ENCODE peak calls at places on chromosomes 7 and 10, in seven cellular contexts. Q is posterior vena cava; Y is IMR-90; T is activated CD8-positive, alpha-beta memory T cell treated with anti-CD3 and anti-CD28 coated beads for 4 hours; H is smooth muscle cell of the brain vasculature; W is glomerular endothelial cell; K is NT2/D1. C is an unnamed sample.

GRCh38 chr7:142120474-142121000 is 9.0 kb downstream of the MGAM2 start:
- DNase-seq in T (no peak), Y (no peak), K (no peak), H (no peak), W (no peak), Q (no peak), C (no peak)

GRCh38 chr7:32075612-32076011 is 5.4 kb upstream of the PDE1C start:
- DNase-seq in Y (no peak), H (no peak), Q (no peak), K (no peak), W (no peak), T (no peak), C (no peak)

GRCh38 chr10:132657737-132658136 is 120.2 kb downstream of the INPP5A start:
- DNase-seq in H (no peak), Y (no peak), T (no peak), Q (peak), W (no peak), K (no peak), C (no peak)

GRCh38 chr7:144641389-144642044 is 194.3 kb downstream of the TPK1 start:
- DNase-seq in T (no peak), Q (no peak), W (no peak), Y (no peak), H (no peak), K (no peak), C (no peak)

GRCh38 chr10:116444527-116445142 is 17.0 kb downstream of the PNLIPRP3 start:
- DNase-seq in W (no peak), H (peak), Q (no peak), Y (peak), K (peak), T (no peak), C (no peak)

GRCh38 chr10:122487231-122487765 is 25.9 kb downstream of the HTRA1 start:
- DNase-seq in H (no peak), Q (no peak), W (no peak), K (no peak), Y (peak), T (no peak), C (no peak)

GRCh38 chr10:10677479-10677878 is 340.2 kb upstream of the CELF2 start:
- DNase-seq in T (no peak), K (peak), W (no peak), H (peak), Q (peak), Y (peak), C (no peak)

GRCh38 chr10:12484945-12485805 is 135.8 kb downstream of the CAMK1D start:
- DNase-seq in H (no peak), T (peak), W (no peak), Q (peak), Y (no peak), K (no peak), C (no peak)

GRCh38 chr10:28991738-28992270 is 297.1 kb upstream of the LYZL1 start:
- DNase-seq in W (peak), K (peak), H (no peak), T (no peak), Q (no peak), Y (peak), C (no peak)

GRCh38 chr7:155104913-155105312 is 34.8 kb downstream of the HTR5A start:
- DNase-seq in K (no peak), H (no peak), T (no peak), Y (no peak), W (no peak), Q (no peak), C (no peak)

GRCh38 chr10:60270426-60270825 is 119.2 kb downstream of the ANK3 start:
- DNase-seq in H (no peak), K (no peak), Q (no peak), T (no peak), Y (peak), W (no peak), C (no peak)

GRCh38 chr10:11824825-11825224 is 1.7 kb downstream of the PROSER2 start:
- DNase-seq in H (no peak), Q (no peak), K (no peak), T (no peak), Y (no peak), W (no peak), C (no peak)

GRCh38 chr10:131758942-131759315 is 141.9 kb upstream of the PPP2R2D start:
- DNase-seq in Q (peak), H (no peak), Y (no peak), T (no peak), W (no peak), K (no peak), C (no peak)

GRCh38 chr7:12456506-12456905 is 52.8 kb upstream of the VWDE start:
- DNase-seq in W (no peak), Q (no peak), T (no peak), H (no peak), Y (no peak), K (no peak), C (no peak)

GRCh38 chr7:121204537-121204936 is 124.3 kb upstream of the WNT16 start:
- DNase-seq in T (no peak), K (no peak), W (no peak), H (no peak), Q (no peak), Y (peak), C (no peak)

GRCh38 chr7:87328281-87328680 is 17.2 kb upstream of the CROT start:
- DNase-seq in K (peak), H (no peak), Q (no peak), Y (peak), T (no peak), W (no peak), C (no peak)